ENCODE peak calls at places on chromosomes 6 and 20, in nine cellular contexts. E is MM.1S; V is DND-41; W is T-helper 2 cell; K is heart right ventricle; F is activated T-helper 9 cell treated with anti-CD3 and anti-CD28 coated beads, Interleukin-2, amount 50 U/mL, for 16 hours; S is A549; Z is AG09319; J is MG63. X is an unnamed sample.

GRCh38 chr6:35727206-35727934 is 9.5 kb upstream of the ARMC12 start:
- DNase-seq in E (peak), V (no peak), W (no peak), K (peak), F (no peak), S (peak), Z (no peak), J (peak), X (peak)

GRCh38 chr6:42610416-42610815 is 46.6 kb downstream of the UBR2 start:
- DNase-seq in E (peak), V (no peak), W (no peak), K (no peak), F (no peak), S (no peak), Z (no peak), J (no peak), X (no peak)

GRCh38 chr20:51563597-51564332 is 21.2 kb upstream of the NFATC2 start:
- DNase-seq in E (no peak), V (no peak), W (no peak), K (peak), F (no peak), S (peak), Z (peak), J (peak), X (peak)

GRCh38 chr20:16966276-16966880 is 218.2 kb downstream of the OTOR start:
- DNase-seq in E (no peak), V (no peak), W (no peak), K (no peak), F (no peak), S (no peak), Z (no peak), J (no peak), X (no peak)

GRCh38 chr6:130326496-130326895 is 39.3 kb upstream of the TMEM200A start:
- DNase-seq in E (no peak), V (no peak), W (no peak), K (no peak), F (no peak), S (no peak), Z (no peak), J (no peak), X (no peak)

GRCh38 chr6:106339334-106340029 is 13.9 kb upstream of the ATG5 start:
- DNase-seq in E (peak), V (peak), W (peak), K (no peak), F (peak), S (peak), Z (peak), J (peak), X (peak)

GRCh38 chr6:140671926-140672325 is 1297.5 kb upstream of the CITED2 start:
- DNase-seq in E (no peak), V (no peak), W (no peak), K (no peak), F (no peak), S (peak), Z (no peak), J (no peak), X (no peak)

GRCh38 chr6:45483501-45483900 is 105.8 kb upstream of the SUPT3H start:
- DNase-seq in E (no peak), V (no peak), W (no peak), K (no peak), F (no peak), S (no peak), Z (no peak), J (no peak), X (no peak)

GRCh38 chr6:20577280-20577679 is 43.0 kb downstream of the CDKAL1 start:
- DNase-seq in E (no peak), V (no peak), W (no peak), K (no peak), F (no peak), S (no peak), Z (no peak), J (no peak), X (no peak)

GRCh38 chr6:134574491-134574890 is 256.6 kb upstream of the SGK1 start:
- DNase-seq in E (no peak), V (no peak), W (no peak), K (no peak), F (no peak), S (no peak), Z (no peak), J (no peak), X (no peak)

GRCh38 chr20:13017883-13018535 is 9.2 kb downstream of the SPTLC3 start:
- DNase-seq in E (no peak), V (no peak), W (no peak), K (no peak), F (no peak), S (peak), Z (no peak), J (peak), X (no peak)

GRCh38 chr6:75856902-75857301 is 107.9 kb downstream of the MYO6 start:
- DNase-seq in E (no peak), V (no peak), W (no peak), K (no peak), F (no peak), S (no peak), Z (no peak), J (no peak), X (no peak)

X was measured in nephron progenitor cell.